ENCODE peak calls at places on chromosomes 16 and 17, in five cellular contexts. One of them, this sample, is unnamed.

GRCh38 chr17:75442168-75443103 is 14.0 kb upstream of the TMEM94 start:
- DNase-seq in ovary: no peak
- DNase-seq in H1: no peak
- DNase-seq in fibroblast of pulmonary artery: peak
- DNase-seq in psoas muscle: no peak
- DNase-seq in this sample: no peak

GRCh38 chr16:10847166-10847565 is 28.6 kb upstream of the TVP23A start:
- DNase-seq in fibroblast of pulmonary artery: no peak
- DNase-seq in H1: no peak
- DNase-seq in ovary: no peak
- DNase-seq in psoas muscle: no peak
- DNase-seq in this sample: no peak

GRCh38 chr17:82212331-82213250 is at the start of gene CCDC57:
- DNase-seq in H1: peak
- DNase-seq in psoas muscle: peak
- DNase-seq in fibroblast of pulmonary artery: peak
- DNase-seq in ovary: peak
- DNase-seq in this sample: no peak

GRCh38 chr17:18987862-18988545 is 16.6 kb downstream of the FAM83G start:
- DNase-seq in H1: no peak
- DNase-seq in fibroblast of pulmonary artery: no peak
- DNase-seq in ovary: no peak
- DNase-seq in psoas muscle: no peak
- DNase-seq in this sample: no peak

GRCh38 chr17:79797492-79798295 is 817 bp upstream of the CBX8 start:
- DNase-seq in ovary: peak
- DNase-seq in H1: peak
- DNase-seq in psoas muscle: peak
- DNase-seq in fibroblast of pulmonary artery: no peak
- DNase-seq in this sample: no peak

GRCh38 chr17:7233701-7234099 is 617 bp downstream of the DVL2 start:
- DNase-seq in H1: no peak
- DNase-seq in ovary: no peak
- DNase-seq in fibroblast of pulmonary artery: no peak
- DNase-seq in psoas muscle: no peak
- DNase-seq in this sample: no peak

GRCh38 chr17:78022425-78022824 is 63.9 kb downstream of the TNRC6C start:
- DNase-seq in psoas muscle: no peak
- DNase-seq in fibroblast of pulmonary artery: no peak
- DNase-seq in H1: no peak
- DNase-seq in ovary: no peak
- DNase-seq in this sample: no peak

GRCh38 chr17:42414782-42415409 is 8.2 kb downstream of the CAVIN1 start:
- DNase-seq in H1: no peak
- DNase-seq in psoas muscle: no peak
- DNase-seq in fibroblast of pulmonary artery: no peak
- DNase-seq in ovary: no peak
- DNase-seq in this sample: no peak

GRCh38 chr17:1487939-1488825 is 4.3 kb downstream of the MYO1C start:
- DNase-seq in ovary: peak
- DNase-seq in psoas muscle: peak
- DNase-seq in H1: peak
- DNase-seq in fibroblast of pulmonary artery: peak
- DNase-seq in this sample: peak

GRCh38 chr17:20084621-20085282 is 75.6 kb downstream of the SPECC1 start:
- DNase-seq in psoas muscle: no peak
- DNase-seq in H1: no peak
- DNase-seq in fibroblast of pulmonary artery: no peak
- DNase-seq in ovary: no peak
- DNase-seq in this sample: no peak

GRCh38 chr17:7910711-7911110 is 5.4 kb downstream of the RNF227 start:
- DNase-seq in psoas muscle: no peak
- DNase-seq in ovary: no peak
- DNase-seq in H1: no peak
- DNase-seq in fibroblast of pulmonary artery: no peak
- DNase-seq in this sample: no peak

GRCh38 chr17:957856-958421 is 21.6 kb downstream of the NXN start:
- DNase-seq in H1: no peak
- DNase-seq in ovary: no peak
- DNase-seq in fibroblast of pulmonary artery: no peak
- DNase-seq in psoas muscle: peak
- DNase-seq in this sample: no peak

GRCh38 chr16:50595854-50596253 is 47.7 kb downstream of the NKD1 start:
- DNase-seq in fibroblast of pulmonary artery: no peak
- DNase-seq in psoas muscle: no peak
- DNase-seq in ovary: no peak
- DNase-seq in H1: no peak
- DNase-seq in this sample: no peak

GRCh38 chr16:73840710-73841109 is 455.9 kb upstream of the PSMD7 start:
- DNase-seq in psoas muscle: no peak
- DNase-seq in fibroblast of pulmonary artery: no peak
- DNase-seq in H1: no peak
- DNase-seq in ovary: no peak
- DNase-seq in this sample: no peak

GRCh38 chr16:15856901-15857778 is at the start of gene MYH11:
- DNase-seq in ovary: peak
- DNase-seq in psoas muscle: no peak
- DNase-seq in fibroblast of pulmonary artery: no peak
- DNase-seq in H1: peak
- DNase-seq in this sample: no peak

GRCh38 chr16:85810742-85811115 is 11.2 kb downstream of the COX4I1 start:
- DNase-seq in ovary: no peak
- DNase-seq in H1: no peak
- DNase-seq in psoas muscle: no peak
- DNase-seq in fibroblast of pulmonary artery: no peak
- DNase-seq in this sample: no peak

GRCh38 chr17:39553326-39553945 is 54.3 kb downstream of the NEUROD2 start:
- DNase-seq in fibroblast of pulmonary artery: peak
- DNase-seq in ovary: no peak
- DNase-seq in H1: no peak
- DNase-seq in psoas muscle: no peak
- DNase-seq in this sample: no peak

GRCh38 chr16:23650674-23651073 is 9.4 kb downstream of the DCTN5 start:
- DNase-seq in fibroblast of pulmonary artery: peak
- DNase-seq in ovary: no peak
- DNase-seq in psoas muscle: no peak
- DNase-seq in H1: no peak
- DNase-seq in this sample: no peak

GRCh38 chr16:89841275-89841674 is 13.0 kb downstream of the SPIRE2 start:
- DNase-seq in fibroblast of pulmonary artery: no peak
- DNase-seq in H1: no peak
- DNase-seq in ovary: no peak
- DNase-seq in psoas muscle: no peak
- DNase-seq in this sample: no peak

GRCh38 chr16:16086653-16087446 is 136.4 kb downstream of the ABCC6 start:
- DNase-seq in fibroblast of pulmonary artery: no peak
- DNase-seq in H1: no peak
- DNase-seq in psoas muscle: no peak
- DNase-seq in ovary: no peak
- DNase-seq in this sample: no peak

GRCh38 chr17:40314557-40314953 is 5.6 kb downstream of the RARA start:
- DNase-seq in psoas muscle: peak
- DNase-seq in H1: no peak
- DNase-seq in fibroblast of pulmonary artery: peak
- DNase-seq in ovary: peak
- DNase-seq in this sample: peak

GRCh38 chr16:7509919-7510705 is 177.5 kb downstream of the RBFOX1 start:
- DNase-seq in fibroblast of pulmonary artery: no peak
- DNase-seq in psoas muscle: no peak
- DNase-seq in ovary: no peak
- DNase-seq in H1: no peak
- DNase-seq in this sample: no peak

GRCh38 chr17:9178319-9178718 is 157.0 kb downstream of the NTN1 start:
- DNase-seq in H1: no peak
- DNase-seq in fibroblast of pulmonary artery: no peak
- DNase-seq in psoas muscle: no peak
- DNase-seq in ovary: peak
- DNase-seq in this sample: no peak

GRCh38 chr17:70132505-70132904 is 36.8 kb upstream of the KCNJ2 start:
- DNase-seq in ovary: no peak
- DNase-seq in psoas muscle: no peak
- DNase-seq in H1: no peak
- DNase-seq in fibroblast of pulmonary artery: no peak
- DNase-seq in this sample: no peak

GRCh38 chr17:74715144-74715543 is 2.4 kb upstream of the CD300LF start:
- DNase-seq in psoas muscle: no peak
- DNase-seq in ovary: no peak
- DNase-seq in H1: no peak
- DNase-seq in fibroblast of pulmonary artery: no peak
- DNase-seq in this sample: no peak

DNA sequence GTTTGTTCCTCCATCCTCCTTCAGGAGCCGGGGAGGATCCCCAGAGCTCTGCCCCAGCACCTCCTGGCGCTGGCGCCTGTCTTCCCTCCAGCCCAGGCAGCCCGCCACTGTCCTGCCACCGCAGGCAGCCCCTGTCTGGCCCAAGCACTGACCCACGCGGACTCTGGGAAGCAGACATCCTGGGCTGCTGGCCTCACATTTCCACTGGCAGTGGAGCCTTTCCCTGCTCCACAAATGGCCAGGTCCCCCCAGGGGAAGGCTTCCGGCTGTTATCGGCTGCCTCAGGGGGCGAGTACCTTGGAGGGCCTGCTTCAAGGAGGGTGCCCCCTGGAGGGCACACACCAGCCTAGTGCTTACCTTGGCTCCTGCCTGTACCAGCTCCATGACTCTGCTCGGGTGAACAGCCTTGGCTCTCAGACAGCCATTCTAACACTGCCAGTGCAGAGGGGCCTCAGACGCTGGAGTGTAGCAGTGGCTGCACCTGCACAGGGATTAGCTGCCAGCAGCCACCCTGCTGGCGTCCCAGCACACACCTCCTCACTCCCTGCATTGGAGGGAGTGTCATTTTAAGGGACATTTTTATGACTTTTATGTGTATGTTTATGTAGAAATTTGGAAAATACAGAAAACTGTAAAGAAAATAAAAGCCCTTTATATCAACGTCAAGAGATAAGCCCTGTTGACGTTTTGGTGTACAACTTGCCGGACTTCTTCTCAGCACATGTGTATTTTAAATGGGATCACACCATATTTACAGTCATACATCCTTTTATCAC is 21.0 kb downstream of the ACE start:
- DNase-seq in psoas muscle: no peak
- DNase-seq in H1: peak
- DNase-seq in fibroblast of pulmonary artery: no peak
- DNase-seq in ovary: no peak
- DNase-seq in this sample: no peak
- TF ChIP-seq CTCF in psoas muscle: no peak
- TF ChIP-seq CTCF in H1: peak
- TF ChIP-seq CTCF in fibroblast of pulmonary artery: peak
- TF ChIP-seq CTCF in ovary: no peak
- TF ChIP-seq CTCF in this sample: no peak

DNA sequence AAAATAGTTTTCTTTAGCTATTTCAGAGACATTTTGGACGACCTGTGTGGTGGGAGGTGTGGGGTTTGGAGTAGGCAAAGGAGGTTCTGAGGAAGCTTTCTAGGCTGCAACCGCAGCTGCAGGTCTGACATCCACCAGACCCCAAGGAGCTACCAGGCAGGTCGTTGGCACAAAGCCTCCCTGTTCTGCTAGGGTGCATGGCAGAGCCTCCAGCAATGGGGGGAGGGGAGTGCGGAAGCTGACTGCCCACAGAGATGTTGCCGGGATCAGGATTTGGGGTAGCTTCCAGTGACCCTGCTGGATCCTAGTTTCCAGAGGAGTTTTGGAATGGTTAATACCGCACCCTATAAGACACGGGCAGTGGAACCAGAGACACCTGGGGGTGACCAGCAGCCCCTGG is 58.4 kb downstream of the RAP1GAP2 start:
- DNase-seq in ovary: no peak
- DNase-seq in psoas muscle: no peak
- DNase-seq in H1: no peak
- DNase-seq in fibroblast of pulmonary artery: no peak
- DNase-seq in this sample: no peak
- H3K4me3 ChIP-seq in ovary: peak
- H3K4me3 ChIP-seq in psoas muscle: peak
- H3K4me3 ChIP-seq in H1: peak
- H3K4me3 ChIP-seq in fibroblast of pulmonary artery: peak
- H3K4me3 ChIP-seq in this sample: peak

DNA sequence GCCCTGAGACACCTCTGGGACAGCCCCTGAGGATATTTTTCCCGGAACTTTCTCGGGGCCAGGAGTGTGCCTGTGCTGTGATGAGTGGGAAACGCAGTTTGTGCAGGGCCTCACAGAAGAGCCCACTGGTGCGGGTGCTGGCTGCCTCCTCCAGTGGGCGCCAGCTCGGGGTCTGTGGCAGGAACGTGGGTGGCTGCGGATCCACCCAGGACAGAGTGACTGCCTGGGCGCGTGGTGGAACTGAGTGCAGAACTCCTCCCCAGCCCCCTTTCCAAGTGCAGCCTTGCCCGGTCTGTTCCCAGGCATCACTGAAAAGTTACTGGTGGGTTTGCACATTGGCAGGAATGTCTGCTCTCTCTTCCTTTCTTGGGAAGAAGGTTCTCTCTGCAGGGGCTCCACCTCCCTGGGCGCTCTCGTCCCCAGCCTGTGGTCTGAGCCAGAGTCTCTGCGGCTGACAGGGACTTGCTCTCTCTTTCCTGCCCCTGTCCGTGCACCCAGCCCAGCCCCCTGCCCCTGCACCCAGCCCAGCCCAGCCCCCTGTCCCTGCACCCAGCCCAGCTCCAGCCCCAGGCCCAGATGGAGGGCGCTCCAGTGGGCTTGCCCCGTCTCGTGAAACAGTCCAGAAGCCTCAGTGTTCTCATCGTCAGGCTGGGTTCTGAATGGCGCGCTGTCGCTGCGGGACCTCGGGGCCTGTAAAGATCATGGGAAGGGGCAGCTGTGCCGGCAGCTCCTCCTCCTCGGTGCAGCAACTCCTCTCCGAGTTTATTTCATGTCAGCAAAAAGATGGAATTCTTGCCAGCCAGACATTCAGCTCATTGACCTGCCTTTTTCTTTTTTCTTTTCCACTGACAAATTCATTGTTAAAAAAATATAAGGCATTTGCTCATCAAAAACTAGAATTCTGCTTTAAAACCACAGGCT is 117.5 kb downstream of the BANP start:
- DNase-seq in ovary: no peak
- DNase-seq in H1: no peak
- DNase-seq in fibroblast of pulmonary artery: no peak
- DNase-seq in psoas muscle: no peak
- DNase-seq in this sample: no peak
- TF ChIP-seq CTCF in ovary: no peak
- TF ChIP-seq CTCF in H1: no peak
- TF ChIP-seq CTCF in fibroblast of pulmonary artery: no peak
- TF ChIP-seq CTCF in psoas muscle: no peak
- TF ChIP-seq CTCF in this sample: no peak

GRCh38 chr16:54424043-54424451 is 137.5 kb upstream of the IRX3 start:
- DNase-seq in psoas muscle: no peak
- DNase-seq in ovary: no peak
- DNase-seq in fibroblast of pulmonary artery: no peak
- DNase-seq in H1: no peak
- DNase-seq in this sample: no peak

GRCh38 chr16:54425068-54425467 is 138.5 kb upstream of the IRX3 start:
- DNase-seq in ovary: no peak
- DNase-seq in H1: no peak
- DNase-seq in fibroblast of pulmonary artery: no peak
- DNase-seq in psoas muscle: no peak
- DNase-seq in this sample: no peak

GRCh38 chr16:54429029-54429428 is 142.4 kb upstream of the IRX3 start:
- DNase-seq in ovary: no peak
- DNase-seq in H1: no peak
- DNase-seq in psoas muscle: no peak
- DNase-seq in fibroblast of pulmonary artery: no peak
- DNase-seq in this sample: no peak

GRCh38 chr16:54425681-54426549 is 139.3 kb upstream of the IRX3 start:
- DNase-seq in fibroblast of pulmonary artery: no peak
- DNase-seq in ovary: no peak
- DNase-seq in H1: no peak
- DNase-seq in psoas muscle: no peak
- DNase-seq in this sample: no peak

GRCh38 chr16:54426550-54426843 is 139.9 kb upstream of the IRX3 start:
- DNase-seq in ovary: no peak
- DNase-seq in H1: no peak
- DNase-seq in fibroblast of pulmonary artery: no peak
- DNase-seq in psoas muscle: no peak
- DNase-seq in this sample: no peak
- H3K4me3 ChIP-seq in ovary: no peak
- H3K4me3 ChIP-seq in H1: no peak
- H3K4me3 ChIP-seq in fibroblast of pulmonary artery: no peak
- H3K4me3 ChIP-seq in psoas muscle: no peak
- H3K4me3 ChIP-seq in this sample: no peak

This sample was measured in BJ.